ENCODE peak calls at places on chromosomes 1 and 21, in four cellular contexts. M is endothelial cell of umbilical vein, D is thoracic aorta, H is nephron progenitor cell. O is an unnamed sample.
A peak's percentile ranks its signal among the peaks of the same experiment; 100 is the strongest.

GRCh38 chr1:67317803-67318202 is 10.1 kb downstream of the IL12RB2 start:
- DNase-seq in H (no peak), D (no peak), M (no peak), O (no peak)

GRCh38 chr1:205232122-205232820 is 4.5 kb downstream of the TMCC2 start:
- DNase-seq in M (no peak), H (no peak), D (no peak), O (no peak)

GRCh38 chr1:20440785-20441200 is 45.2 kb downstream of the CAMK2N1 start:
- DNase-seq in D (no peak), H (peak; percentile 49), M (peak; percentile 71), O (peak; percentile 73)

GRCh38 chr1:161390559-161390858 is 22.8 kb upstream of the CFAP126 start:
- DNase-seq in D (no peak), M (no peak), H (no peak), O (no peak)

GRCh38 chr21:32516729-32517649 is 68.3 kb downstream of the TCP10L start:
- DNase-seq in D (no peak), H (no peak), M (peak; percentile 94), O (no peak)

GRCh38 chr1:212514782-212515181 is 82.1 kb downstream of the NENF start:
- DNase-seq in D (no peak), H (peak; percentile 35), M (no peak), O (peak; percentile 40)

GRCh38 chr1:228552596-228553176 is 65.5 kb downstream of the RNF187 start:
- DNase-seq in H (no peak), D (no peak), M (no peak), O (no peak)

GRCh38 chr1:193285626-193286025 is 99.2 kb upstream of the B3GALT2 start:
- DNase-seq in D (no peak), H (no peak), M (no peak), O (no peak)

GRCh38 chr1:178536844-178537371 is 24.0 kb downstream of the TEX35 start:
- DNase-seq in M (no peak), H (no peak), D (no peak), O (no peak)

DNA sequence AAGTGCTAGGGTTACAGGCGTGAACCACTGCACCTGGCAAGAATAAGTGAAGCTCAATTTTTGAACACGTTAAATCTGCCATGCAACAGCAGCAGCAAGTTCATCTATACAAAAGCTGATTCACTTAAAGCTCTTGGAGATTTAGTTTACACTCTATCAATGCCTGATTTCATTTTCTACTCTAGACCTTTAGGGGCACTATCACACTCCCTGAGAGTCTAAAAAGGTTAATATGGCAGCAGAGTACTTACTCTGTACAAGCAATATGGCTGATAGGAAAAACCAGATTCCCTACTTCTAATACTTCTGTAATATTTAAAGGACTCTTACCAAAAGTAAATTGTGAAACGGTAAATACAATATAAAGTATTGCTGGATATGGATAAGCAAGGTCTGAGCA is 4.8 kb downstream of the RBM34 start:
- DNase-seq in H (no peak), D (no peak), M (no peak), O (no peak)
- TF ChIP-seq CTCF in H (no peak), D (no peak), M (no peak), O (no peak)

GRCh38 chr1:229975047-229975446 is 92.0 kb upstream of the GALNT2 start:
- DNase-seq in M (no peak), D (no peak), H (no peak), O (no peak)

GRCh38 chr1:229972600-229973296 is 94.3 kb upstream of the GALNT2 start:
- DNase-seq in D (no peak), M (peak; percentile 9), H (no peak), O (peak; percentile 10)

GRCh38 chr1:229971141-229971540 is 95.9 kb upstream of the GALNT2 start:
- DNase-seq in D (no peak), H (no peak), M (no peak), O (no peak)

GRCh38 chr1:229970714-229971113 is 96.3 kb upstream of the GALNT2 start:
- DNase-seq in D (no peak), H (no peak), M (no peak), O (no peak)

DNA sequence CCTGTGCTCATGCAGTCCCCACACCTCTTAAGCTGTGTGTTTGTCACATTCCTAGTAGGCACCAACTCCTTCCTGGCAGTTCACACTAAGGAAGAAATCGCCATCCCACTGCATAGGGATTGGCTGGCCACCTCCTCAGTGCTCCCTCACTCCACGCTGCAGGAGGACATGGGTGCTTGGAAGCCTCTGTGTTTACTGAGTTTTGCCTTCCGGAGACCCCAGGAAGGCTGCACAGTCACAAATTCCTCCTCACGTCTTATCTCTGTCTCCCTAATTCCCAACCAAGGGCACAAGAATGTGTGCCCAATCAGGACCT is 93.8 kb upstream of the GALNT2 start:
- DNase-seq in D (no peak), M (no peak), H (no peak), O (no peak)
- TF ChIP-seq CTCF in D (no peak), M (no peak), H (no peak), O (no peak)

DNA sequence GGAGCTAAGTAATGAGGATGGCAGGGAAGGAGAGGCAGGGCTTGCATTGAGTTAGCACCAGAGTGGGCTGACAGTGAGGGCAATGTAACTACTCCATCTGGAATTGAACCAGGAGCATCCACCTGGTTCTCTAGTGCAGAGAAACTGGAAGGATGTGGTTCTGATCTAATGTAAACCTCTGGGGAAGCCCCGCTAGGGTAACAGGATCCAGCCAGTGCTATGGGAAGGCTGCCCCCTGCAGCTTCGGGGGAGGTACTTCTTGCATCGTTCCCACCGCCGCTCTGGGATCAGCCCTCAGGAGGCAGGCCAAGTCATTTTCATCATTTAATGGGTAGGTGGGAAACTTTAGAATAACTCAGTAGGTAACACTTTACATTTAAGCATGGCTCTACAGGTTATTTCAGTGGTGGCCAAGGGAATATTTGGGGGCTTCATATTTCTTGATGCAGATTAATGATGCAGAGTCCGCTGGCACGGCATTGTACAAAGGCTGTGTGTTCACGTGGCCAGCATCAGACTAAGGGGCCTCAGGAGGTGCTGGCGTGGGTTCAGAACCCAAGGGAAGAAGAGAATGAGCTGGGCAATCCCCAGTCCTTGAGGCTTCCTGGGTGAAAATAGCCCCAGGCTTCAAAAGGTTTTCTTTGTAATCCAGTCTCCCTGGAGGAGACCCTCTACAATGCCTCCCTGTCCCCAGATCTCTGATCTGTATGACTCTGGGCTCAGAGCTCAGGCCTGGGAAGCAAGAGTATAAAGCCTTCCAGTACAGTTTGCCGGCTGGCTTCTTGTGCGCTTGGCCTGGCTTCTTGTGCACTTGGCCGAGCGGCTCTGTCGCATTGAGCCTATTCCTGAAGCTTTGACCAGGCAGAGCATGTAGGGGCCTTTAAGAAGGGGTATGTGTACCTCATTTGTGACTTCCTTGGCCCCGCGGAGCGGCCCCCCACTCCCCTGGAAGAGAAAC is 26.4 kb upstream of the KAZN start:
- DNase-seq in M (no peak), H (peak; percentile 21), D (no peak), O (peak; percentile 57)
- TF ChIP-seq CTCF in M (no peak), H (peak; percentile 50), D (no peak), O (peak; percentile 7)

GRCh38 chr1:94819945-94820746 is at the start of gene SLC44A3:
- DNase-seq in D (no peak), M (peak; percentile 33), H (peak; percentile 79), O (peak; percentile 34)
- TF ChIP-seq CTCF in D (no peak), M (peak; percentile 45), H (no peak), O (no peak)

DNA sequence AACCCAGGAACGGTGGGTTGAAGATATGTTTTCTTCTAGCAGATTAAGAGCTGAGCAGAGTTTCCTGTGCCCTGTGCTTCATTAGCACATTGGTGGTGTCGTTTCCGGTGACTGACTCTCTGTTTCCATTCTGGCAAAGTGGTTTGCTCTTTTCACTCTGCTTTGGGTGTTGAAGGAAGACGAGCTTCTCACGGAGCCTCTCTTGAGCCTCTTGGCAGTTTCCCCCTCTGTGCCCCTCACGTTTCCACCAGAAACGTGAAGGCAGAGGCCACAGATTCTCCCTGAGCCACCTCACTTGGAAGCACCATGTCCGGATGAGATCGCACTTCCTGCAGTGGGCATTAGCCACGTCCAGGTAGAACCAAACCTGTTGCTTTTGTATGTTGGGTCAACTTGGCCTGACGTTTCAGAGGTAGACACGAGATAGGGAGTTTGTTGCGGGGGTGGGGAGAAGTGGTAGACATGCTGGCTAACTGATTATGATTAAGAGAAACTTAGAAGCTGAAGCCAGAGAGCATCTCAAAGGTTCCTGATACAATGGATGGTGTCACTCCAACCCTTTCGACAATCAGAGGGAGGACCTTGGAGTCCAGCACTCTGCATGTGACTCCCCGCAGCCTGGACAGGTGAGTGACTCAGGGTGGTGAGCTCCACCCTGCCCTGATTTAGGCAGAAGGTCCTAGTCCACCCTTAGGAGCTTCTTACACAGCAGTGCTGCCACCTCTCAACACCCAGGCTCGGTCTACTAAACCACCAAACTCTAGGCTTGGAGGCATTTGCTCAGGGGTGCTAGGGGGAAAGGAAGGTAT is at the start of gene LAX1:
- DNase-seq in M (peak; percentile 16), H (no peak), D (no peak), O (peak; percentile 69)
- TF ChIP-seq CTCF in M (no peak), H (no peak), D (no peak), O (no peak)

GRCh38 chr1:47725000-47725731 is 272.0 kb downstream of the TRABD2B start:
- DNase-seq in H (peak; percentile 77), D (no peak), M (no peak), O (peak; percentile 21)

GRCh38 chr1:47725732-47726495 is 271.3 kb downstream of the TRABD2B start:
- DNase-seq in D (no peak), H (peak; percentile 85), M (peak; percentile 74), O (peak; percentile 87)

GRCh38 chr1:47724427-47724999 is 272.7 kb downstream of the TRABD2B start:
- DNase-seq in H (no peak), M (no peak), D (no peak), O (peak; percentile 19)

GRCh38 chr1:47727051-47727708 is 270.0 kb downstream of the TRABD2B start:
- DNase-seq in D (no peak), M (no peak), H (no peak), O (peak; percentile 11)

DNA sequence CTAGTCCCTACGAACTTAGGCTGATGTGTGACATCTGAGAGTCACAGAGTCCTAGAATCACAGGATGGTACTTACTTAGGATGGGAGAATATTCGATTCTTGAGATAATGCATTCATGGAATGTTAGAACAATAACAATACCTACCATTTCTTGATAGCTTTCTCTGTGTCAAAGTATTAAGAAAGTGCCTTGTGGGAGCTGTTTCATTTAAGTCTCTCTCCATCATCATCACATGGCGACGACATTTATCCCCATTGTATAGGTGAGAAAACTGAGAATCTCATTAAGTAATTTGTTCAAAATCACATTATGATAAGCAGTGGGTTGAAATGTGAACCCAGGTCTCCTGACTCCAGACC is 270.7 kb downstream of the TRABD2B start:
- DNase-seq in M (no peak), H (no peak), D (no peak), O (no peak)
- TF ChIP-seq CTCF in M (no peak), H (no peak), D (no peak), O (no peak)

O was measured in GM20000.